ENCODE peak calls at places on chromosome 2, in eight cellular contexts. G is BJ; L is CD8-positive, alpha-beta T cell; B is lower lobe of right lung; T is ovary; X is GM23338; K is suprapubic skin; P is sigmoid colon. V is an unnamed sample. For H3K36me3, the result is how much of the 10 kb centered on the place peaks cover.

GRCh38 chr2:144460981-144461766 is 58.7 kb downstream of the ZEB2 start:
- DNase-seq in X (no peak), K (no peak), B (no peak), P (no peak), T (no peak), G (no peak), L (no peak), V (no peak)

GRCh38 chr2:10234013-10234306 is 68.7 kb upstream of the HPCAL1 start:
- DNase-seq in K (peak), P (no peak), G (no peak), X (no peak), T (no peak), B (no peak), L (no peak), V (no peak)

GRCh38 chr2:14401838-14402237 is 230.7 kb upstream of the LRATD1 start:
- DNase-seq in X (peak), K (no peak), P (no peak), B (no peak), L (no peak), G (no peak), T (no peak), V (peak)

GRCh38 chr2:179429060-179429471 is 164.4 kb upstream of the SESTD1 start:
- DNase-seq in P (no peak), X (no peak), T (no peak), G (no peak), B (no peak), L (no peak), K (no peak), V (no peak)

GRCh38 chr2:134079373-134079772 is 174.5 kb upstream of the MGAT5 start:
- DNase-seq in L (no peak), T (no peak), G (no peak), B (no peak), X (no peak), P (no peak), K (no peak), V (no peak)

GRCh38 chr2:65076345-65076710 is 20.1 kb downstream of the CEP68 start:
- DNase-seq in G (peak), T (no peak), P (no peak), B (no peak), L (no peak), X (no peak), K (no peak), V (no peak)

GRCh38 chr2:88836351-88836750 is 144.9 kb downstream of the RPIA start:
- DNase-seq in G (no peak), B (no peak), X (no peak), K (no peak), T (no peak), L (no peak), P (no peak), V (no peak)

GRCh38 chr2:44944952-44945612 is 3.6 kb downstream of the SIX3 start:
- DNase-seq in T (no peak), X (no peak), G (no peak), K (no peak), L (no peak), P (no peak), B (no peak), V (no peak)

GRCh38 chr2:3168230-3168891 is 209.3 kb downstream of the EIPR1 start:
- DNase-seq in T (no peak), P (peak), G (peak), K (peak), B (no peak), X (peak), L (no peak), V (peak)

GRCh38 chr2:220394433-220394832 is 767.0 kb downstream of the SLC4A3 start:
- DNase-seq in K (no peak), T (no peak), X (no peak), L (no peak), G (no peak), B (no peak), P (no peak), V (no peak)

GRCh38 chr2:204538179-204539009 is 6.9 kb upstream of the PARD3B start:
- DNase-seq in K (no peak), X (peak), P (peak), T (peak), L (no peak), B (no peak), G (no peak), V (no peak)

GRCh38 chr2:7759898-7760297 is 842.7 kb downstream of the RNF144A start:
- DNase-seq in X (no peak), G (no peak), P (no peak), T (no peak), L (no peak), B (no peak), K (no peak), V (no peak)

GRCh38 chr2:237647176-237648015 is 20.0 kb downstream of the LRRFIP1 start:
- DNase-seq in L (peak), T (no peak), B (no peak), G (no peak), P (no peak), X (no peak), K (no peak), V (no peak)

GRCh38 chr2:1136807-1137663 is 186.4 kb downstream of the SNTG2 start:
- DNase-seq in G (no peak), P (no peak), B (no peak), X (no peak), T (no peak), L (no peak), K (no peak), V (no peak)

GRCh38 chr2:53028259-53028658 is 739.3 kb upstream of the CHAC2 start:
- DNase-seq in T (no peak), L (no peak), P (no peak), X (peak), B (no peak), G (peak), K (no peak), V (no peak)

GRCh38 chr2:136486115-136486514 is 279.2 kb upstream of the THSD7B start:
- DNase-seq in K (no peak), T (no peak), B (no peak), P (no peak), G (no peak), X (no peak), L (no peak), V (no peak)

GRCh38 chr2:148342091-148342490 is 302.5 kb upstream of the EPC2 start:
- DNase-seq in T (no peak), L (no peak), B (no peak), P (no peak), X (no peak), G (no peak), K (no peak), V (no peak)

GRCh38 chr2:72744049-72744448 is 81.8 kb downstream of the EXOC6B start:
- DNase-seq in K (no peak), B (no peak), G (no peak), X (no peak), P (no peak), L (no peak), T (no peak), V (no peak)

GRCh38 chr2:31379747-31380146 is 34.8 kb downstream of the XDH start:
- DNase-seq in L (no peak), P (no peak), X (no peak), B (no peak), G (no peak), T (no peak), K (no peak), V (no peak)

GRCh38 chr2:155377931-155378444 is 679.5 kb downstream of the KCNJ3 start:
- DNase-seq in B (no peak), G (no peak), P (no peak), T (no peak), X (no peak), K (no peak), L (no peak), V (no peak)

GRCh38 chr2:127428815-127429109 is 10.5 kb downstream of the PROC start:
- DNase-seq in K (no peak), G (no peak), L (no peak), T (no peak), P (no peak), B (no peak), X (no peak), V (no peak)

GRCh38 chr2:105325389-105325963 is 4.1 kb downstream of the TGFBRAP1 start:
- DNase-seq in K (no peak), X (peak), G (peak), B (no peak), L (no peak), T (no peak), P (no peak), V (no peak)

GRCh38 chr2:85585781-85586105 is 1.5 kb downstream of the VAMP5 start:
- DNase-seq in B (no peak), K (no peak), X (no peak), P (no peak), L (no peak), T (no peak), G (no peak), V (no peak)

GRCh38 chr2:28972778-28973335 is 8.2 kb upstream of the TOGARAM2 start:
- DNase-seq in P (peak), G (no peak), L (no peak), K (peak), X (no peak), T (no peak), B (no peak), V (no peak)

GRCh38 chr2:12044857-12045256 is 298.4 kb downstream of the LPIN1 start:
- DNase-seq in K (no peak), P (no peak), G (no peak), T (no peak), L (peak), X (no peak), B (no peak), V (no peak)

DNA sequence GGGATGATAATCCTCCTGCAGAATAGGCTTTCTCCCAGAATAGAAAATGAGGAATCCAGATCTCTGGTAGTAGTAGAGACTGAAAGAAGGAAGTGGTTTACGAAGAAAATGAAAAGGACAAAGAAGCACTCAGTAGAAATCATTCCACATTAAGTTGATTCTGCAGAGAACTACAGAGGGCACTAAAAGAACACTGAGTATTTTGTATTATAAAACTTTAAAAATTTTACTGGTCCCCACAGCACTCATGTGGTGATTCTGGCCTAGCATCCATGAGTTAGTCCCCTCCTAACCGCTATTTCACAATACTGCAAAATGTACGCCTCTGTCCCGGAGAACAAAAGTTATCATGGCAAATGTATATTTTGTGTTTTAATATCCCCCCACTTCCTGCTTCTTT is 42.9 kb upstream of the SLC35F5 start:
- DNase-seq in P (no peak), B (no peak), T (no peak), K (no peak), X (no peak), L (no peak), G (no peak), V (no peak)
- TF ChIP-seq CTCF in P (no peak), B (no peak), T (no peak), K (no peak), X (no peak), L (no peak), G (peak), V (no peak)

DNA sequence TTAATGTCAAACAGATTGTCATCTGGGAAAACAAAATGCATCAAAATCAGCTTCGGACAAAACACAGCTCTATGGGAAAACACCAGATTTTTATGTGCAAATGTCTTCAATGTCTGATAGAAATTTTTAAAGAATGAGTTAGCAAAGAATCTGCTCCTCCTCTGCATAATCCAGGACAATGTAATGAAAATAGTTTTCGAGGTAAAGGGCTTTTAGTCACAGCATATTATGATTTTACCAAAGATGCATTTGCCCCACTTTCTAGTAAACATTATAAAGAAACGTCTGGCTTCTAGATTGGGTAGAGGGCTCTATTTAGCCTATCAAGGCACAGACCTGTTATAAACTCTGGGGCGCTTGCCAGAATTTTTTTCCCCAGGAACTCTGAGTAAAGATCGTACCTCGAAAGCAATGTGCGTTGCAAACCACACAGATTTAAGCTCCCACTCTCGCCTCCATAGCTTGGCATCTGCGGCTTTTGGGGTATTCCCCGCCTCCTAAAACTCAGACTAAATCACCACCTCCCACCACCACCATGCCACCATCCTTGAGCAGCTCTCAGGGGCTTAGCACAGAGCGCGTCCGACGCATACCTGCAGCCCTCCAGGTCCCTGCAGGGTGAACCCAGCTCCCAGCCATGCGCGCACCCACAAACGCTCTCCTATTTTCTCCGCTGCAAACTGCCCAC is 926 bp downstream of the ACVR1C start:
- DNase-seq in L (no peak), B (peak), G (no peak), X (peak), P (no peak), T (peak), K (no peak), V (no peak)
- H3K4me3 ChIP-seq in L (peak), B (peak), G (peak), X (peak), P (no peak), T (peak), K (peak), V (peak)

GRCh38 chr2:171004833-171005232 is 75.8 kb downstream of the GORASP2 start:
- DNase-seq in P (no peak), K (no peak), X (no peak), T (no peak), G (no peak), L (no peak), B (no peak), V (no peak)
- H3K36me3 ChIP-seq in P (under half), K (half or more), X (under half), T (under half), G (under half), L (under half), B (half or more), V (under half)

GRCh38 chr2:240595381-240596079 is 9.0 kb downstream of the CAPN10 start:
- DNase-seq in B (peak), P (peak), K (peak), X (peak), G (no peak), T (peak), L (no peak), V (no peak)
- TF ChIP-seq CTCF in B (no peak), P (no peak), K (no peak), X (peak), G (no peak), T (no peak), L (no peak), V (peak)

DNA sequence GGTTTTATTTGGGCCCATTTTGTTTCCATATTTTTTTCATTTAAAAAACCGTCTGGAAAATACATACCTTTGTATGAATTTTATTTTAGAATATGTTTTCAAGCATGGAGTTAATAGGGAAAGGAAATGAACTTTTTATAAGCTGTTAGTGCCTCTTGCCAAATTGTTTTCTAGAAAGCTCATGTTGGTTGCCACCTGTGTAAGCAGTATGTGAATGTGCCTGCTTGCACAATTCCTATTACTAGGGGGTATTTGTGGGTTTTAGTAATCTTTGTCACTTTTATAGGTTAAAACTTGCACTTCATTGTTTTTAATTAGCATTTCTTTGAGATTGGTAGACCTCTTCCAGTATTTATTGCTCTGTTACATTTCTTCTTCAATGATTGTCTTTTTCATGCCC is 107.3 kb downstream of the TANC1 start:
- DNase-seq in P (no peak), G (no peak), B (no peak), K (no peak), X (no peak), T (no peak), L (no peak), V (no peak)
- H3K4me3 ChIP-seq in P (no peak), G (no peak), B (no peak), K (no peak), X (no peak), T (no peak), L (no peak), V (no peak)

V was measured in kidney epithelial cell.